ENCODE peak calls at places on chromosomes 6 and 20, in four cellular contexts. L, W, J and Z are unnamed samples.

GRCh38 chr6:30483677-30484279 is 5.5 kb upstream of the HLA-E start:
- DNase-seq in L (no peak), W (no peak), J (no peak), Z (no peak)

GRCh38 chr6:66199146-66199545 is 492.1 kb upstream of the EYS start:
- DNase-seq in L (no peak), W (no peak), J (no peak), Z (no peak)

GRCh38 chr6:4637691-4638433 is 138.3 kb upstream of the CDYL start:
- DNase-seq in L (no peak), W (no peak), J (no peak), Z (no peak)

GRCh38 chr6:70080443-70081062 is 214.2 kb downstream of the COL19A1 start:
- DNase-seq in L (no peak), W (no peak), J (no peak), Z (no peak)

GRCh38 chr6:100657678-100658330 is 193.1 kb upstream of the SIM1 start:
- DNase-seq in L (no peak), W (no peak), J (no peak), Z (no peak)

GRCh38 chr6:30913721-30914075 is 340 bp upstream of the VARS2 start:
- DNase-seq in L (no peak), W (no peak), J (no peak), Z (no peak)

GRCh38 chr6:123803862-123804681 is at the start of gene NKAIN2:
- DNase-seq in L (no peak), W (no peak), J (no peak), Z (peak; percentile 37)

GRCh38 chr6:107786709-107787588 is 37.2 kb downstream of the SCML4 start:
- DNase-seq in L (no peak), W (peak; percentile 26), J (no peak), Z (no peak)

GRCh38 chr6:73733791-73734190 is 37.8 kb downstream of the CD109 start:
- DNase-seq in L (no peak), W (no peak), J (no peak), Z (no peak)

GRCh38 chr20:22946594-22946993 is 88.5 kb upstream of the SSTR4 start:
- DNase-seq in L (no peak), W (no peak), J (no peak), Z (no peak)

GRCh38 chr6:7468382-7469081 is 72.9 kb upstream of the DSP start:
- DNase-seq in L (no peak), W (no peak), J (peak; percentile 77), Z (no peak)

GRCh38 chr6:34315780-34316179 is 67.0 kb upstream of the SMIM29 start:
- DNase-seq in L (no peak), W (no peak), J (no peak), Z (no peak)

GRCh38 chr20:37994512-37994911 is 38.7 kb downstream of the TTI1 start:
- DNase-seq in L (no peak), W (no peak), J (no peak), Z (peak; percentile 72)

GRCh38 chr6:108078191-108078590 is 3.6 kb upstream of the OSTM1 start:
- DNase-seq in L (no peak), W (no peak), J (no peak), Z (no peak)

DNA sequence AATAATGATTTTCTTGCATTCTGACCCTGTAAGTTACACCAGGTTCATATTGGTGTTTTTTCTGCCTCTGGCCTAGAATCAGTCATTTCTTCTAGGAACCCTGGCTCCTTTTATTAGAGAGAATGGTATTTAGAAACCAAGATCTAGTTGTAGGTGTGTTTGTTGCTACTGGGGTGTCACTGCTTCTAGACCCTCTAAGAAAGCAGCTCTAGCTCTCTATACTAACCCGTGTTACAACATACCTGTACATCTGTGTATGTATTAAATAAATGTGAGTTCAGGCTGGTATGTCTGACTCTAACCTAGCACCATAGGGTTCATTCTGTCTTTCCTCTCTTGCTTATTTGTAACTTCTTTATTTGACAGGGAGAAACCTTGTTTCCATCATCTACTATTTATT is 16.8 kb downstream of the SENP6 start:
- DNase-seq in L (no peak), W (no peak), J (no peak), Z (no peak)
- H3K4me1 ChIP-seq in L (peaks cover 16% of the 10 kb centered on the region), W (peaks cover 41% of the 10 kb centered on the region), J (peaks cover 75% of the 10 kb centered on the region), Z (peaks cover 45% of the 10 kb centered on the region)

GRCh38 chr6:45676376-45676775 is 298.6 kb upstream of the SUPT3H start:
- DNase-seq in L (no peak), W (no peak), J (no peak), Z (no peak)
- H3K27ac ChIP-seq in L (no peak overlapping the region), W (no peak overlapping the region), J (no peak overlapping the region), Z (no peak overlapping the region)

DNA sequence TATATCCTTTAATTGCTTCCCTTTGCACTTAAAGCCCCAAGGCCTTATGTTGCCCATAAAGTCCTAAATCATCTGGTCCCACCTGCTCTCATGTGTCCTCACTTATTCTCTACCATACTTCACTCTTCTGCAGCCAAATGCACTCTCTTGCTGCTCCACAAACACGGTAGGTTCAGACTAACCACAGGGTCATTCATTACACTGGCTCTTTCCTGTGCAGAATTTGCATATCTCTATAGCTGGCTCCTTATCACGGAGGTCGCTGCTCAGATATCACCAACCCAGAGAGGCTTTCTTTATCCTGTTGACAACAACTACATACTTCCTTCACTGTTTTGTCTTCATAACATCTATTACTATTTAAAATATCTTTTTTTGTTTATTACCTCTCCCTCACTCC is 86.8 kb downstream of the MOXD1 start:
- DNase-seq in L (no peak), W (no peak), J (no peak), Z (no peak)
- H3K9me3 ChIP-seq in L (no peaks in the 10 kb centered on the region), W (no peaks in the 10 kb centered on the region), J (no peaks in the 10 kb centered on the region), Z (peaks cover 15% of the 10 kb centered on the region)

DNA sequence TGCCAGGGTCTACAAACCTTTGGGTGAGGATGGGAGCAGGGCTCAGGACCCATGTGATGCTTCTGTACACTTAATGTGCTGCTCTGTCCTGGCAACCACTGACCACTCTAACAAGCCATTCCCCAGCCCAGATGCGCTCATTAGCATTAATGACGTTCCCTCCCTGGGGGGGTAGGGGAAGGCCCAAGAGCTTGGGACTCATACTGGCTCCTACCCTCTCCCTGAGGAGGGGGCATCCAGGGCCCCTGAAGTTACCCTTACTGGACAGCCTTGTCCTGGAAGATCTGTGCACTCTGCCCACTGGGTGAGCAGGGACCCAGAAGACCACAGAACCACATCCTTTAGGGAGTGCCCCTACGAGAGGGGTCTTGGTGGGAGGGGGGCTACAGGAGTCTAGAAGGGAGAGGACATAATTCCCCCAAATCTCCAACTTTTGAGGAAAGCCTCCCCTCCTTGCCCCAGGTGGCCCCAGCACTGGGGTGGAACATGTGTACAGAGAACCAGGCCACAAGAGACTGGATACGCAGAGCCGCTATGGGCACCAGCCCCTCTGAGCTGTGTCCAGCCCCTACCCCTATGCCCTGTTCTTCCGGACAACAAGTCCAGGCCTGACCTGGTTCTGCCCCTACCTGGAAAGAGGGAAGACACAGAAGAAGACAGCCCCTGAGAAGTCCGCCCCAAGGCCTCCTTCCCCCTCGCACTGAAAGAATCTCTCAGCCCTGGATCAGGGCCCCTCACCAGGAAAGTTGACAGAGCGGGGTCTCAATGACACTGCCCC is 1.4 kb downstream of the TEAD3 start:
- DNase-seq in L (no peak), W (no peak), J (no peak), Z (no peak)
- H3K4me1 ChIP-seq in L (peaks cover 21% of the 10 kb centered on the region), W (peaks cover 10% of the 10 kb centered on the region), J (peaks cover 48% of the 10 kb centered on the region), Z (peaks cover 62% of the 10 kb centered on the region)

GRCh38 chr6:105196076-105196475 is 16.3 kb upstream of the POPDC3 start:
- DNase-seq in L (no peak), W (no peak), J (no peak), Z (no peak)

GRCh38 chr6:105192707-105193465 is 13.1 kb upstream of the POPDC3 start:
- DNase-seq in L (no peak), W (no peak), J (no peak), Z (no peak)

GRCh38 chr6:105193647-105194046 is 13.8 kb upstream of the POPDC3 start:
- DNase-seq in L (no peak), W (no peak), J (no peak), Z (no peak)

GRCh38 chr6:105194591-105194990 is 14.8 kb upstream of the POPDC3 start:
- DNase-seq in L (no peak), W (no peak), J (no peak), Z (no peak)

GRCh38 chr6:105194106-105194505 is 14.3 kb upstream of the POPDC3 start:
- DNase-seq in L (no peak), W (no peak), J (no peak), Z (no peak)
- H3K27ac ChIP-seq in L (no peak overlapping the region), W (no peak overlapping the region), J (no peak overlapping the region), Z (no peak overlapping the region)

GRCh38 chr20:49288784-49289696 is 11.2 kb upstream of the ZNFX1 start:
- DNase-seq in L (no peak), W (no peak), J (no peak), Z (no peak)

GRCh38 chr20:49286689-49287551 is 9.1 kb upstream of the ZNFX1 start:
- DNase-seq in L (no peak), W (no peak), J (no peak), Z (no peak)

GRCh38 chr20:49287555-49288249 is 9.8 kb upstream of the ZNFX1 start:
- DNase-seq in L (no peak), W (no peak), J (no peak), Z (no peak)

GRCh38 chr20:49285813-49286494 is 8.1 kb upstream of the ZNFX1 start:
- DNase-seq in L (no peak), W (no peak), J (no peak), Z (no peak)

GRCh38 chr20:49288250-49288751 is 10.4 kb upstream of the ZNFX1 start:
- DNase-seq in L (no peak), W (no peak), J (no peak), Z (no peak)
- H3K9me3 ChIP-seq in L (peaks cover 30% of the 10 kb centered on the region), W (peaks cover 40% of the 10 kb centered on the region), J (peaks cover 6% of the 10 kb centered on the region), Z (peaks cover 24% of the 10 kb centered on the region)